ENCODE peak calls at places on chromosomes 2 and 18, in seven cellular contexts. Q, N, S, O, G, D and X are unnamed samples.
A peak's percentile ranks its signal among the peaks of the same experiment; 100 is the strongest.

GRCh38 chr2:224412064-224412921 is 10.4 kb upstream of the FAM124B start:
- DNase-seq in Q (no peak), N (no peak), S (peak; percentile 30), O (no peak), G (peak; percentile 77), D (no peak), X (no peak)

GRCh38 chr2:73156539-73157124 is 43.9 kb upstream of the RAB11FIP5 start:
- DNase-seq in Q (peak; percentile 79), N (peak; percentile 9), S (peak; percentile 24), O (peak; percentile 74), G (peak; percentile 61), D (no peak), X (peak; percentile 70)

GRCh38 chr2:201572822-201573493 is 70.3 kb downstream of the TMEM237 start:
- DNase-seq in Q (no peak), N (no peak), S (no peak), O (no peak), G (no peak), D (no peak), X (no peak)

GRCh38 chr2:239927424-239927981 is 97.6 kb downstream of the NDUFA10 start:
- DNase-seq in Q (no peak), N (no peak), S (peak; percentile 81), O (peak; percentile 90), G (peak; percentile 92), D (peak; percentile 72), X (peak; percentile 58)

GRCh38 chr18:77547757-77548156 is 298.1 kb downstream of the GALR1 start:
- DNase-seq in Q (peak; percentile 23), N (no peak), S (no peak), O (no peak), G (no peak), D (no peak), X (peak; percentile 60)

GRCh38 chr2:169478339-169478738 is 955 bp upstream of the BBS5 start:
- DNase-seq in Q (no peak), N (no peak), S (no peak), O (no peak), G (peak; percentile 47), D (no peak), X (no peak)

GRCh38 chr2:38097611-38098350 is 21.8 kb upstream of the CYP1B1 start:
- DNase-seq in Q (no peak), N (no peak), S (peak; percentile 31), O (no peak), G (peak; percentile 78), D (no peak), X (no peak)

GRCh38 chr18:63850636-63851035 is 36.9 kb upstream of the SERPINB2 start:
- DNase-seq in Q (no peak), N (no peak), S (no peak), O (no peak), G (no peak), D (no peak), X (no peak)

GRCh38 chr2:84297155-84297554 is 161.9 kb downstream of the SUCLG1 start:
- DNase-seq in Q (no peak), N (no peak), S (peak; percentile 73), O (peak; percentile 18), G (no peak), D (no peak), X (no peak)

GRCh38 chr2:65396348-65397026 is 35.9 kb downstream of the SPRED2 start:
- DNase-seq in Q (peak; percentile 33), N (no peak), S (no peak), O (peak; percentile 33), G (peak; percentile 74), D (no peak), X (no peak)

GRCh38 chr2:159194241-159194640 is 92.3 kb downstream of the WDSUB1 start:
- DNase-seq in Q (no peak), N (no peak), S (no peak), O (no peak), G (no peak), D (no peak), X (no peak)

GRCh38 chr2:98039085-98039756 is 43.5 kb upstream of the TMEM131 start:
- DNase-seq in Q (peak; percentile 22), N (no peak), S (no peak), O (no peak), G (no peak), D (no peak), X (no peak)

GRCh38 chr18:8286303-8286702 is 322.9 kb upstream of the RAB12 start:
- DNase-seq in Q (no peak), N (no peak), S (no peak), O (no peak), G (peak; percentile 25), D (no peak), X (no peak)

GRCh38 chr2:115549731-115550130 is 1107.3 kb downstream of the DPP10 start:
- DNase-seq in Q (no peak), N (no peak), S (no peak), O (no peak), G (no peak), D (no peak), X (no peak)

GRCh38 chr2:85255813-85256581 is 71.8 kb downstream of the TGOLN2 start:
- DNase-seq in Q (no peak), N (no peak), S (peak; percentile 77), O (no peak), G (peak; percentile 86), D (no peak), X (no peak)

GRCh38 chr2:166994588-166995336 is 106.5 kb downstream of the XIRP2 start:
- DNase-seq in Q (no peak), N (no peak), S (no peak), O (no peak), G (no peak), D (no peak), X (no peak)

GRCh38 chr2:203685081-203685621 is 21.3 kb upstream of the CD28 start:
- DNase-seq in Q (peak; percentile 62), N (no peak), S (peak; percentile 89), O (peak; percentile 32), G (peak; percentile 100), D (no peak), X (peak; percentile 40)

GRCh38 chr18:33572022-33572421 is 6.0 kb upstream of the ASXL3 start:
- DNase-seq in Q (no peak), N (no peak), S (no peak), O (no peak), G (no peak), D (no peak), X (no peak)

GRCh38 chr2:238286551-238286950 is 1.9 kb downstream of the PER2 start:
- DNase-seq in Q (peak; percentile 58), N (no peak), S (peak; percentile 86), O (no peak), G (peak; percentile 89), D (no peak), X (peak; percentile 71)